ENCODE peak calls at places on chromosome X, in five cellular contexts. One of them, this sample, is unnamed.

GRCh38 chrX:125205918-125206665 is 113.6 kb upstream of the TEX13C start:
- DNase-seq in HFFc6: no peak
- DNase-seq in sciatic nerve: no peak
- DNase-seq in stimulated activated CD4-positive, alpha-beta T cell treated with anti-CD3 and anti-CD28 coated beads, Interleukin-15, amount 100 ng/mL, for 1 hour: no peak
- DNase-seq in SK-MEL-5: peak
- DNase-seq in this sample: no peak

GRCh38 chrX:29407357-29407756 is 808.0 kb upstream of the MAGEB2 start:
- DNase-seq in HFFc6: no peak
- DNase-seq in sciatic nerve: no peak
- DNase-seq in stimulated activated CD4-positive, alpha-beta T cell treated with anti-CD3 and anti-CD28 coated beads, Interleukin-15, amount 100 ng/mL, for 1 hour: no peak
- DNase-seq in SK-MEL-5: no peak
- DNase-seq in this sample: no peak

GRCh38 chrX:80004458-80004857 is 10.1 kb upstream of the TBX22 start:
- DNase-seq in HFFc6: no peak
- DNase-seq in sciatic nerve: no peak
- DNase-seq in stimulated activated CD4-positive, alpha-beta T cell treated with anti-CD3 and anti-CD28 coated beads, Interleukin-15, amount 100 ng/mL, for 1 hour: no peak
- DNase-seq in SK-MEL-5: no peak
- DNase-seq in this sample: no peak

GRCh38 chrX:36241397-36241796 is 321.9 kb downstream of the CFAP47 start:
- DNase-seq in HFFc6: no peak
- DNase-seq in sciatic nerve: no peak
- DNase-seq in stimulated activated CD4-positive, alpha-beta T cell treated with anti-CD3 and anti-CD28 coated beads, Interleukin-15, amount 100 ng/mL, for 1 hour: no peak
- DNase-seq in SK-MEL-5: no peak
- DNase-seq in this sample: no peak

GRCh38 chrX:13396887-13397286 is 77.0 kb upstream of the ATXN3L start:
- DNase-seq in HFFc6: peak
- DNase-seq in sciatic nerve: no peak
- DNase-seq in stimulated activated CD4-positive, alpha-beta T cell treated with anti-CD3 and anti-CD28 coated beads, Interleukin-15, amount 100 ng/mL, for 1 hour: no peak
- DNase-seq in SK-MEL-5: no peak
- DNase-seq in this sample: peak

GRCh38 chrX:103918050-103918449 is 44.4 kb upstream of the TMSB15B start:
- DNase-seq in HFFc6: peak
- DNase-seq in sciatic nerve: peak
- DNase-seq in stimulated activated CD4-positive, alpha-beta T cell treated with anti-CD3 and anti-CD28 coated beads, Interleukin-15, amount 100 ng/mL, for 1 hour: peak
- DNase-seq in SK-MEL-5: peak
- DNase-seq in this sample: peak

GRCh38 chrX:120380699-120381098 is 18.8 kb downstream of the ATP1B4 start:
- DNase-seq in HFFc6: no peak
- DNase-seq in sciatic nerve: no peak
- DNase-seq in stimulated activated CD4-positive, alpha-beta T cell treated with anti-CD3 and anti-CD28 coated beads, Interleukin-15, amount 100 ng/mL, for 1 hour: no peak
- DNase-seq in SK-MEL-5: peak
- DNase-seq in this sample: peak

GRCh38 chrX:124737771-124738170 is 391.4 kb downstream of the SH2D1A start:
- DNase-seq in HFFc6: no peak
- DNase-seq in sciatic nerve: no peak
- DNase-seq in stimulated activated CD4-positive, alpha-beta T cell treated with anti-CD3 and anti-CD28 coated beads, Interleukin-15, amount 100 ng/mL, for 1 hour: no peak
- DNase-seq in SK-MEL-5: no peak
- DNase-seq in this sample: no peak

GRCh38 chrX:130053236-130053635 is 57.1 kb downstream of the ELF4 start:
- DNase-seq in HFFc6: no peak
- DNase-seq in sciatic nerve: no peak
- DNase-seq in stimulated activated CD4-positive, alpha-beta T cell treated with anti-CD3 and anti-CD28 coated beads, Interleukin-15, amount 100 ng/mL, for 1 hour: no peak
- DNase-seq in SK-MEL-5: no peak
- DNase-seq in this sample: no peak

GRCh38 chrX:77788050-77788449 is 2.0 kb upstream of the ATRX start:
- DNase-seq in HFFc6: peak
- DNase-seq in sciatic nerve: no peak
- DNase-seq in stimulated activated CD4-positive, alpha-beta T cell treated with anti-CD3 and anti-CD28 coated beads, Interleukin-15, amount 100 ng/mL, for 1 hour: no peak
- DNase-seq in SK-MEL-5: peak
- DNase-seq in this sample: no peak

GRCh38 chrX:138917781-138918180 is 206.3 kb upstream of the FGF13 start:
- DNase-seq in HFFc6: no peak
- DNase-seq in sciatic nerve: no peak
- DNase-seq in stimulated activated CD4-positive, alpha-beta T cell treated with anti-CD3 and anti-CD28 coated beads, Interleukin-15, amount 100 ng/mL, for 1 hour: no peak
- DNase-seq in SK-MEL-5: no peak
- DNase-seq in this sample: peak

GRCh38 chrX:140710710-140711109 is 1.2 kb downstream of the LINC00632 start:
- DNase-seq in HFFc6: no peak
- DNase-seq in sciatic nerve: no peak
- DNase-seq in stimulated activated CD4-positive, alpha-beta T cell treated with anti-CD3 and anti-CD28 coated beads, Interleukin-15, amount 100 ng/mL, for 1 hour: no peak
- DNase-seq in SK-MEL-5: peak
- DNase-seq in this sample: no peak

GRCh38 chrX:41922125-41922521 is 1.2 kb downstream of the CASK start:
- DNase-seq in HFFc6: peak
- DNase-seq in sciatic nerve: no peak
- DNase-seq in stimulated activated CD4-positive, alpha-beta T cell treated with anti-CD3 and anti-CD28 coated beads, Interleukin-15, amount 100 ng/mL, for 1 hour: no peak
- DNase-seq in SK-MEL-5: peak
- DNase-seq in this sample: peak

GRCh38 chrX:133645977-133646750 is 230.9 kb upstream of the GPC4 start:
- DNase-seq in HFFc6: no peak
- DNase-seq in sciatic nerve: no peak
- DNase-seq in stimulated activated CD4-positive, alpha-beta T cell treated with anti-CD3 and anti-CD28 coated beads, Interleukin-15, amount 100 ng/mL, for 1 hour: no peak
- DNase-seq in SK-MEL-5: no peak
- DNase-seq in this sample: peak

GRCh38 chrX:54495814-54496516 is at the start of gene FGD1:
- DNase-seq in HFFc6: peak
- DNase-seq in sciatic nerve: peak
- DNase-seq in stimulated activated CD4-positive, alpha-beta T cell treated with anti-CD3 and anti-CD28 coated beads, Interleukin-15, amount 100 ng/mL, for 1 hour: peak
- DNase-seq in SK-MEL-5: peak
- DNase-seq in this sample: peak

GRCh38 chrX:151505796-151506195 is 57.7 kb upstream of the PASD1 start:
- DNase-seq in HFFc6: no peak
- DNase-seq in sciatic nerve: no peak
- DNase-seq in stimulated activated CD4-positive, alpha-beta T cell treated with anti-CD3 and anti-CD28 coated beads, Interleukin-15, amount 100 ng/mL, for 1 hour: no peak
- DNase-seq in SK-MEL-5: peak
- DNase-seq in this sample: peak

GRCh38 chrX:31126205-31126604 is 54.4 kb upstream of the FTHL17 start:
- DNase-seq in HFFc6: peak
- DNase-seq in sciatic nerve: no peak
- DNase-seq in stimulated activated CD4-positive, alpha-beta T cell treated with anti-CD3 and anti-CD28 coated beads, Interleukin-15, amount 100 ng/mL, for 1 hour: no peak
- DNase-seq in SK-MEL-5: no peak
- DNase-seq in this sample: no peak

GRCh38 chrX:74924449-74925209 is 623 bp downstream of the NEXMIF start:
- DNase-seq in HFFc6: no peak
- DNase-seq in sciatic nerve: peak
- DNase-seq in stimulated activated CD4-positive, alpha-beta T cell treated with anti-CD3 and anti-CD28 coated beads, Interleukin-15, amount 100 ng/mL, for 1 hour: no peak
- DNase-seq in SK-MEL-5: no peak
- DNase-seq in this sample: peak

GRCh38 chrX:40278340-40279090 is 180.8 kb upstream of the BCOR start:
- DNase-seq in HFFc6: no peak
- DNase-seq in sciatic nerve: no peak
- DNase-seq in stimulated activated CD4-positive, alpha-beta T cell treated with anti-CD3 and anti-CD28 coated beads, Interleukin-15, amount 100 ng/mL, for 1 hour: no peak
- DNase-seq in SK-MEL-5: no peak
- DNase-seq in this sample: no peak

GRCh38 chrX:68827848-68828562 is 816 bp upstream of the EFNB1 start:
- DNase-seq in HFFc6: peak
- DNase-seq in sciatic nerve: peak
- DNase-seq in stimulated activated CD4-positive, alpha-beta T cell treated with anti-CD3 and anti-CD28 coated beads, Interleukin-15, amount 100 ng/mL, for 1 hour: peak
- DNase-seq in SK-MEL-5: peak
- DNase-seq in this sample: peak

GRCh38 chrX:75155830-75156525 is at the start of gene ABCB7:
- DNase-seq in HFFc6: peak
- DNase-seq in sciatic nerve: peak
- DNase-seq in stimulated activated CD4-positive, alpha-beta T cell treated with anti-CD3 and anti-CD28 coated beads, Interleukin-15, amount 100 ng/mL, for 1 hour: peak
- DNase-seq in SK-MEL-5: peak
- DNase-seq in this sample: peak